ENCODE peak calls at places on chromosomes 13 and 19, in four cellular contexts. X is MM.1S, K is tibial nerve, B is breast epithelium. V is an unnamed sample. For H3K4me1, the result is how much of the 10 kb centered on the place peaks cover.

GRCh38 chr19:6109947-6110346 is 353 bp downstream of the RFX2 start:
- DNase-seq in K (no peak), X (no peak), B (no peak), V (no peak)

GRCh38 chr13:72763411-72763810 is 18.3 kb downstream of the DIS3 start:
- DNase-seq in X (no peak), B (no peak), K (no peak), V (no peak)

GRCh38 chr19:6551607-6552450 is 21.0 kb downstream of the TNFSF9 start:
- DNase-seq in X (no peak), B (no peak), K (no peak), V (peak)

GRCh38 chr13:46648166-46648607 is 95.2 kb downstream of the LRCH1 start:
- DNase-seq in B (no peak), K (no peak), X (peak), V (no peak)

GRCh38 chr19:29625316-29625715 is 19.2 kb downstream of the POP4 start:
- DNase-seq in X (no peak), B (no peak), K (no peak), V (no peak)

GRCh38 chr19:5407356-5407755 is 47.9 kb upstream of the ZNRF4 start:
- DNase-seq in X (no peak), B (no peak), K (no peak), V (no peak)

GRCh38 chr13:85725433-85725832 is 73.8 kb downstream of the SLITRK6 start:
- DNase-seq in B (no peak), X (no peak), K (no peak), V (no peak)

GRCh38 chr13:98285852-98286594 is 109.0 kb upstream of the RNF113B start:
- DNase-seq in B (no peak), K (no peak), X (no peak), V (no peak)

GRCh38 chr13:67107973-67108372 is 122.2 kb downstream of the PCDH9 start:
- DNase-seq in K (no peak), X (no peak), B (no peak), V (no peak)

GRCh38 chr13:25116044-25116443 is 20.1 kb downstream of the PABPC3 start:
- DNase-seq in B (no peak), X (no peak), K (no peak), V (no peak)
- H3K4me1 ChIP-seq in B (under half), X (under half), K (under half), V (under half)

GRCh38 chr19:1294688-1295087 is 9.0 kb downstream of the EFNA2 start:
- DNase-seq in B (no peak), K (no peak), X (no peak), V (no peak)
- H3K4me3 ChIP-seq in B (no peak), K (no peak), X (no peak), V (no peak)

DNA sequence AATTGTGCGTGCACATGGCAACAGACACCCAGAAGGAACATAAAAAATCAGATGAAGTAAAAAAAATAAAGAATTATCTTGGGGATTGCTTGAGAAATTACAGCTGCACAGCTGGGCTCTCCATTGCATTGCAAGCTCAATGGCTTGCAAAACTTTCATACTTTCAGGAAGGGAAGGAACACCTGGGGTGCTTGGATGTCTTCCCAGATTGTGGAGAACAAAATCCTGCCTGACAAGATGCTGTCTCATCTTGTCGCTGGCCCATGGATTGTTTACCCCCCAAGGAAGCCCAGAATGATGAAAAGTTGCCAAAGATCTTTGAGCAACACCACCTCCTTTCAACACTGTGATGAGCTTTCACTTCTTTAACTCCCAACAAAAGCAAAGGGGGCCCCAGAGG is 11.0 kb upstream of the CASP14 start:
- DNase-seq in B (no peak), K (peak), X (no peak), V (no peak)
- H3K4me1 ChIP-seq in B (under half), K (under half), X (under half), V (under half)

GRCh38 chr19:31348416-31349159 is 648 bp downstream of the TSHZ3 start:
- DNase-seq in X (no peak), B (no peak), K (peak), V (no peak)
- H3K4me3 ChIP-seq in X (no peak), B (peak), K (peak), V (peak)

GRCh38 chr19:53537523-53538377 is at the start of gene ZNF331:
- DNase-seq in K (peak), B (peak), X (no peak), V (peak)

GRCh38 chr19:53537126-53537522 is 821 bp upstream of the ZNF331 start:
- DNase-seq in X (no peak), K (no peak), B (no peak), V (no peak)

GRCh38 chr19:53540091-53540490 is 2.1 kb downstream of the ZNF331 start:
- DNase-seq in X (no peak), B (no peak), K (no peak), V (no peak)

GRCh38 chr19:53536223-53536543 is 1.8 kb upstream of the ZNF331 start:
- DNase-seq in B (no peak), K (no peak), X (no peak), V (no peak)

DNA sequence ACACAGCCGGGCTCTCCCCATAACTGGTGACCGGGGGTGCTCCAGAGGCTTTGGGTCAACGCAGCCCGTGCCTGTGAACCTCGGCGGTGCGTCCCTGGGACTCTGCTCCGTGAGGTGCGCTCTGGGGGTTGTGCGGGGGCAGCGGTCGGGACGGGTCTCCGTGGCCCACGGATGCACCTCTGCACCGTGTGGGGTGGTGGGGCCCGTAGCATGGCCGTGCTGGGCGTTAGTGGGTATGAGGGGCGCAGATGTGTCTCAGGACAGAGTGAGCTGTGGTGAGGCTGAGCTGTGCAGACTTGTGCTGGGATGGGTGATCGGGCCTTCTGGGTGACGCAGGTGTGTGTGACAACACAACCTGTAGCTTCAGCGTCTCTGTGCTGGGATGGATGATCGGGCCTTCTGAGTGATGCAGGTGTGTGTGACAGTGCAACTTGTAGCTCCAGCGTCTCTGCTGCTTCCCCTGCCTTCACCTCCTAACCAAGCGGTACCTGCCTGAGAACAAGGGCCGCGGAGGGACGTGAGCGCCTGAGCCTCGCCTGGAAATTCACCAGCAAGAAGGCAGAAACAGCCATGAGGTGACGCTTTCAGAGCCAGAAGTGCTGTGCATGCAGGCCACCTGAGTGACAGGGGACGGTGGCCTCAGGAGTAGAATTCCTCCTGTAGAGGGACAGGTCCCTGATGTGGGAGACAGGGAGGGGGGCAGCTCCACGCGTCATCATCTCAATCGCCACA is 599 bp downstream of the ZNF331 start:
- DNase-seq in B (no peak), X (no peak), K (no peak), V (no peak)
- H3K4me1 ChIP-seq in B (under half), X (under half), K (under half), V (under half)

GRCh38 chr19:17967258-17968051 is 548 bp downstream of the KCNN1 start:
- DNase-seq in K (no peak), B (no peak), X (no peak), V (no peak)
- H3K4me3 ChIP-seq in K (no peak), B (peak), X (no peak), V (no peak)

DNA sequence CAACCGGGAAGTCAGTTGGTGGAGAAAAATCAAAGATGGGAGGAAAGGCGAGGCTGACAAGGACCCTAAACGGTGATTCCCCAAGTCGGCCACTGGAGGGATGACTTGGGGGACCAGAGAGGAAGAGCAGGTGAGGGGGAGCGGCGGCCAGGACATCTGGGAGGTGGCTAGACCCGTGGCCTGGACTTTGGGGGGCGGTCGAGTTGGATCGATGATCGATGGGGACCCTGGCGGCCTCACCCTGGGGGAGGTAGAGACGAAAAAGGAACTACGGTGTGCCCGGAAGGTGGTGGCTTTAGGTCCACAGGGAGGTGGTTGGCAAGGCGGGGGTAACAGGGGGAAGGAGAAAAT is 7.6 kb upstream of the CIRBP start:
- DNase-seq in X (no peak), B (no peak), K (no peak), V (no peak)
- H3K4me1 ChIP-seq in X (under half), B (under half), K (under half), V (half or more)